ENCODE peak calls at places on chromosome 11, in five cellular contexts. One of them, this sample, is unnamed.

GRCh38 chr11:120324932-120325810 is at the start of gene TLCD5:
- DNase-seq in NCI-H69: peak; percentile 88
- DNase-seq in NCI-H748 treated with DMSO at 0.1 percent for 48 hours: peak; percentile 36
- DNase-seq in NCI-H460: no peak
- DNase-seq in memory B cell: no peak
- DNase-seq in this sample: peak; percentile 87

GRCh38 chr11:84969103-84969502 is 658.0 kb downstream of the DLG2 start:
- DNase-seq in NCI-H460: no peak
- DNase-seq in memory B cell: no peak
- DNase-seq in NCI-H748 treated with DMSO at 0.1 percent for 48 hours: no peak
- DNase-seq in NCI-H69: no peak
- DNase-seq in this sample: no peak

GRCh38 chr11:69367211-69367964 is 73.4 kb downstream of the MYEOV start:
- DNase-seq in memory B cell: no peak
- DNase-seq in NCI-H460: no peak
- DNase-seq in NCI-H69: no peak
- DNase-seq in NCI-H748 treated with DMSO at 0.1 percent for 48 hours: no peak
- DNase-seq in this sample: no peak

GRCh38 chr11:17383466-17383865 is 5.0 kb downstream of the KCNJ11 start:
- DNase-seq in memory B cell: no peak
- DNase-seq in NCI-H69: no peak
- DNase-seq in NCI-H460: no peak
- DNase-seq in NCI-H748 treated with DMSO at 0.1 percent for 48 hours: no peak
- DNase-seq in this sample: no peak

GRCh38 chr11:79045018-79045787 is 395.6 kb downstream of the TENM4 start:
- DNase-seq in NCI-H460: no peak
- DNase-seq in NCI-H748 treated with DMSO at 0.1 percent for 48 hours: no peak
- DNase-seq in memory B cell: no peak
- DNase-seq in NCI-H69: no peak
- DNase-seq in this sample: no peak

GRCh38 chr11:100403817-100404216 is 283.3 kb upstream of the ARHGAP42 start:
- DNase-seq in memory B cell: no peak
- DNase-seq in NCI-H748 treated with DMSO at 0.1 percent for 48 hours: no peak
- DNase-seq in NCI-H460: no peak
- DNase-seq in NCI-H69: no peak
- DNase-seq in this sample: no peak

GRCh38 chr11:17765381-17766359 is 31.1 kb downstream of the KCNC1 start:
- DNase-seq in memory B cell: no peak
- DNase-seq in NCI-H460: no peak
- DNase-seq in NCI-H69: peak; percentile 68
- DNase-seq in NCI-H748 treated with DMSO at 0.1 percent for 48 hours: no peak
- DNase-seq in this sample: no peak

GRCh38 chr11:79331251-79331901 is 109.5 kb downstream of the TENM4 start:
- DNase-seq in NCI-H460: no peak
- DNase-seq in memory B cell: no peak
- DNase-seq in NCI-H69: peak; percentile 90
- DNase-seq in NCI-H748 treated with DMSO at 0.1 percent for 48 hours: no peak
- DNase-seq in this sample: peak; percentile 24

GRCh38 chr11:14411818-14412217 is 52.8 kb upstream of the RRAS2 start:
- DNase-seq in NCI-H748 treated with DMSO at 0.1 percent for 48 hours: no peak
- DNase-seq in memory B cell: no peak
- DNase-seq in NCI-H460: no peak
- DNase-seq in NCI-H69: no peak
- DNase-seq in this sample: no peak

GRCh38 chr11:84384637-84385227 is 1098.6 kb upstream of the CCDC90B start:
- DNase-seq in NCI-H748 treated with DMSO at 0.1 percent for 48 hours: no peak
- DNase-seq in NCI-H460: peak; percentile 29
- DNase-seq in NCI-H69: peak; percentile 48
- DNase-seq in memory B cell: peak; percentile 23
- DNase-seq in this sample: peak; percentile 25

GRCh38 chr11:34916810-34917780 is 677 bp downstream of the PDHX start:
- DNase-seq in NCI-H460: no peak
- DNase-seq in NCI-H748 treated with DMSO at 0.1 percent for 48 hours: peak; percentile 52
- DNase-seq in NCI-H69: peak; percentile 54
- DNase-seq in memory B cell: no peak
- DNase-seq in this sample: no peak

GRCh38 chr11:95245038-95245437 is 14.0 kb upstream of the SESN3 start:
- DNase-seq in memory B cell: no peak
- DNase-seq in NCI-H69: peak; percentile 37
- DNase-seq in NCI-H460: no peak
- DNase-seq in NCI-H748 treated with DMSO at 0.1 percent for 48 hours: no peak
- DNase-seq in this sample: no peak

GRCh38 chr11:34869425-34869824 is 46.8 kb downstream of the APIP start:
- DNase-seq in memory B cell: no peak
- DNase-seq in NCI-H748 treated with DMSO at 0.1 percent for 48 hours: no peak
- DNase-seq in NCI-H460: no peak
- DNase-seq in NCI-H69: peak; percentile 52
- DNase-seq in this sample: no peak

GRCh38 chr11:71410363-71410966 is 37.7 kb downstream of the DHCR7 start:
- DNase-seq in NCI-H69: no peak
- DNase-seq in memory B cell: no peak
- DNase-seq in NCI-H748 treated with DMSO at 0.1 percent for 48 hours: no peak
- DNase-seq in NCI-H460: no peak
- DNase-seq in this sample: no peak

GRCh38 chr11:133829566-133829965 is 15.7 kb downstream of the SPATA19 start:
- DNase-seq in NCI-H748 treated with DMSO at 0.1 percent for 48 hours: no peak
- DNase-seq in NCI-H69: no peak
- DNase-seq in NCI-H460: no peak
- DNase-seq in memory B cell: no peak
- DNase-seq in this sample: no peak

GRCh38 chr11:134360050-134360835 is 28.5 kb downstream of the GLB1L2 start:
- DNase-seq in memory B cell: peak; percentile 19
- DNase-seq in NCI-H748 treated with DMSO at 0.1 percent for 48 hours: peak; percentile 15
- DNase-seq in NCI-H460: peak; percentile 74
- DNase-seq in NCI-H69: peak; percentile 39
- DNase-seq in this sample: peak; percentile 25

GRCh38 chr11:74205181-74205580 is 34.1 kb downstream of the PPME1 start:
- DNase-seq in memory B cell: no peak
- DNase-seq in NCI-H69: no peak
- DNase-seq in NCI-H748 treated with DMSO at 0.1 percent for 48 hours: no peak
- DNase-seq in NCI-H460: no peak
- DNase-seq in this sample: no peak

GRCh38 chr11:118928870-118929495 is 3.3 kb upstream of the BCL9L start:
- DNase-seq in NCI-H69: peak; percentile 91
- DNase-seq in memory B cell: no peak
- DNase-seq in NCI-H460: no peak
- DNase-seq in NCI-H748 treated with DMSO at 0.1 percent for 48 hours: no peak
- DNase-seq in this sample: peak; percentile 77

GRCh38 chr11:108289699-108290098 is 66.8 kb downstream of the ATM start:
- DNase-seq in NCI-H69: no peak
- DNase-seq in NCI-H748 treated with DMSO at 0.1 percent for 48 hours: no peak
- DNase-seq in NCI-H460: no peak
- DNase-seq in memory B cell: peak; percentile 26
- DNase-seq in this sample: peak; percentile 26

GRCh38 chr11:105757107-105757506 is 147.2 kb downstream of the GRIA4 start:
- DNase-seq in memory B cell: no peak
- DNase-seq in NCI-H69: no peak
- DNase-seq in NCI-H748 treated with DMSO at 0.1 percent for 48 hours: no peak
- DNase-seq in NCI-H460: no peak
- DNase-seq in this sample: no peak

GRCh38 chr11:45332486-45332934 is 46.4 kb upstream of the SYT13 start:
- DNase-seq in memory B cell: peak; percentile 39
- DNase-seq in NCI-H460: no peak
- DNase-seq in NCI-H69: no peak
- DNase-seq in NCI-H748 treated with DMSO at 0.1 percent for 48 hours: peak; percentile 53
- DNase-seq in this sample: peak; percentile 55

GRCh38 chr11:71063129-71063528 is 189.2 kb downstream of the SHANK2 start:
- DNase-seq in NCI-H69: no peak
- DNase-seq in NCI-H748 treated with DMSO at 0.1 percent for 48 hours: no peak
- DNase-seq in NCI-H460: no peak
- DNase-seq in memory B cell: no peak
- DNase-seq in this sample: no peak

This sample was measured in NCI-H345.